ENCODE peak calls at places on chromosome 22, in nine cellular contexts. D, A, Q, E, K, O, U, J and H are unnamed samples.

GRCh38 chr22:24325105-24325757 is 54.6 kb downstream of the SPECC1L start:
- DNase-seq in O (no peak), A (no peak), E (peak; percentile 59), D (no peak), U (no peak), K (no peak), J (peak; percentile 88), Q (peak; percentile 78), H (no peak)

GRCh38 chr22:38862375-38863329 is 9.4 kb downstream of the CBX6 start:
- DNase-seq in O (peak; percentile 3), U (no peak), J (peak; percentile 50), A (no peak), D (peak; percentile 73), Q (no peak), K (no peak), E (no peak), H (no peak)

GRCh38 chr22:38712496-38713207 is 6.9 kb downstream of the GTPBP1 start:
- DNase-seq in J (no peak), U (no peak), O (no peak), E (no peak), D (peak; percentile 12), K (no peak), Q (no peak), A (no peak), H (no peak)

GRCh38 chr22:42805998-42806481 is 51.0 kb downstream of the ARFGAP3 start:
- DNase-seq in J (no peak), A (no peak), K (peak; percentile 47), D (no peak), U (no peak), O (no peak), Q (no peak), E (no peak), H (no peak)

GRCh38 chr22:46982635-46983034 is 220.2 kb downstream of the TBC1D22A start:
- DNase-seq in O (no peak), U (no peak), A (no peak), K (no peak), J (no peak), E (no peak), D (no peak), Q (no peak), H (no peak)

GRCh38 chr22:30948930-30949342 is 19.6 kb downstream of the MORC2 start:
- DNase-seq in K (no peak), A (no peak), O (no peak), E (no peak), U (no peak), D (no peak), J (no peak), Q (peak; percentile 21), H (no peak)

GRCh38 chr22:42342426-42343135 is 72.1 kb upstream of the TCF20 start:
- DNase-seq in E (no peak), O (no peak), D (no peak), A (no peak), Q (no peak), K (no peak), J (no peak), U (no peak), H (no peak)

GRCh38 chr22:36027579-36027959 is 1.1 kb downstream of the RBFOX2 start:
- DNase-seq in Q (peak; percentile 43), E (no peak), K (no peak), U (no peak), J (no peak), D (no peak), A (no peak), O (no peak), H (no peak)

GRCh38 chr22:28002181-28002700 is 83.2 kb upstream of the PITPNB start:
- DNase-seq in A (no peak), O (no peak), D (no peak), K (no peak), J (no peak), Q (no peak), E (no peak), U (no peak), H (no peak)

GRCh38 chr22:17792289-17792688 is 18.0 kb upstream of the BID start:
- DNase-seq in D (no peak), O (no peak), U (no peak), Q (no peak), K (peak; percentile 70), E (no peak), J (no peak), A (no peak), H (no peak)

GRCh38 chr22:26066534-26066933 is 102.7 kb upstream of the SEZ6L start:
- DNase-seq in J (no peak), O (no peak), A (no peak), D (no peak), E (no peak), K (peak; percentile 49), U (no peak), Q (peak; percentile 59), H (no peak)

GRCh38 chr22:42560781-42561180 is 7.0 kb downstream of the SERHL2 start:
- DNase-seq in A (no peak), E (no peak), U (no peak), O (no peak), K (no peak), Q (peak; percentile 42), J (no peak), D (no peak), H (no peak)

GRCh38 chr22:24514241-24515024 is 19.3 kb downstream of the UPB1 start:
- DNase-seq in J (no peak), U (no peak), D (peak; percentile 1), K (no peak), O (no peak), Q (no peak), E (no peak), A (no peak), H (no peak)

GRCh38 chr22:29431986-29432385 is 6.4 kb upstream of the RFPL1 start:
- DNase-seq in O (no peak), D (no peak), U (no peak), Q (no peak), A (no peak), E (no peak), J (no peak), K (no peak), H (no peak)

GRCh38 chr22:22880645-22881044 is 7.0 kb upstream of the IGLL5 start:
- DNase-seq in J (no peak), U (no peak), A (no peak), O (no peak), K (no peak), D (no peak), E (no peak), Q (no peak), H (no peak)

GRCh38 chr22:22878211-22878570 is 9.4 kb upstream of the IGLL5 start:
- DNase-seq in K (no peak), J (no peak), Q (no peak), A (no peak), U (no peak), D (no peak), O (no peak), E (no peak), H (no peak)

GRCh38 chr22:22877523-22878210 is 9.9 kb upstream of the IGLL5 start:
- DNase-seq in O (no peak), A (peak; percentile 78), K (peak; percentile 89), D (no peak), U (no peak), Q (peak; percentile 76), J (peak; percentile 63), E (peak; percentile 1), H (no peak)

GRCh38 chr22:22879675-22880029 is 8.0 kb upstream of the IGLL5 start:
- DNase-seq in A (no peak), D (no peak), O (no peak), U (no peak), K (no peak), Q (no peak), J (no peak), E (no peak), H (no peak)

GRCh38 chr22:22878801-22879674 is 8.6 kb upstream of the IGLL5 start:
- DNase-seq in A (no peak), J (no peak), U (no peak), D (no peak), Q (no peak), E (no peak), O (no peak), K (no peak), H (no peak)
- H3K27me3 ChIP-seq in A (no peaks in the 10 kb centered on the region), J (no peaks in the 10 kb centered on the region), U (no peaks in the 10 kb centered on the region), D (peaks cover 11% of the 10 kb centered on the region), Q (peaks cover 5% of the 10 kb centered on the region), E (peaks cover 2% of the 10 kb centered on the region), O (peaks cover 7% of the 10 kb centered on the region), K (peaks cover 7% of the 10 kb centered on the region), H (no peaks in the 10 kb centered on the region)

GRCh38 chr22:44550666-44551491 is 52.8 kb upstream of the RTL6 start:
- DNase-seq in Q (no peak), J (peak; percentile 96), U (no peak), D (peak; percentile 67), O (peak; percentile 69), K (no peak), A (no peak), E (no peak), H (peak; percentile 51)
- H3K27me3 ChIP-seq in Q (no peaks in the 10 kb centered on the region), J (no peaks in the 10 kb centered on the region), U (no peaks in the 10 kb centered on the region), D (peaks cover 31% of the 10 kb centered on the region), O (peaks cover 19% of the 10 kb centered on the region), K (no peaks in the 10 kb centered on the region), A (peaks cover under 1% of the 10 kb centered on the region), E (peaks cover 7% of the 10 kb centered on the region), H (no peaks in the 10 kb centered on the region)

DNA sequence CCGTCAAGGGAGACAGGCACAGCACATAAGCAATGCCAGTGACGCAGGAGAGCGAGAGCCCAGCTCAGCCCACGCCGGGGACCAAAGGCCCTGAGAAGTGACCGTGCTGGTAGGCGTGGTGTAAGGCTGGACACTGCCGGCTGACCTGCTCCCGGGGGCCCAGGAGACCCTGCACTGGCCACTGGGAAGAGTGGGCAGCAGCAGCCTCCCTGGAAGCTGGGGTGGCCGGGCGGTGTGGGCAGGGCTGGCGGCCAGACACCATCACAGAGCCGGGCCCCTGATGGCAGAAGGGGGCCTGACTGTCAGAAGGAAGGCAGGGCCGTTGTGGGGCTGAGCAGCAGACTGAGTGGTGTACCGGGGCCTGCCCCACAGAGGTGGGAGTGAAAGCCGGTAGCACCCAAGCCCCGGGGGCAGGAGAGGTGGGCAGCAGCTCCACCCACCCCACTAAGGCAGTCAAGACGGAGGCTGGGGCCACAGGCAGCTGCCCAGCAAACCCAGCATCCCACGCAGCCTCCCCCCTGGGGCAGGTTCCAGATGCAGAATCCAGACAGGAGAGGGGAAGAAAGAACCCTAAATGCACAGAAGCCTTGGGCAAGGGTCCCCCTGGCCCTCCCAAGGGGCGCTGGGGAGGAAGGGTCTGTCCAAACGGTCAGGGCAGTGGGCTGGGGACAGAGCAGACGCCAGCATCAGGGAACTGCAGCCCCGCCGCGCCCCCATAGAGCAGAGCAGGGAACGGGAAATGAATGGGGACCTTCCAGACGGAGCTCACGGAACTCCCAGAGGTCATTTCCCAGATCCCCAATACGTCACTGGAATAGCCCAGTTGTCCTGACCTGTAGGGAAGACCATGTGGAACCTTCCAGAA is 205.2 kb downstream of the BRD1 start:
- DNase-seq in O (no peak), A (no peak), U (no peak), J (no peak), K (no peak), E (no peak), D (peak; percentile 33), Q (no peak), H (no peak)
- H3K27me3 ChIP-seq in O (no peaks in the 10 kb centered on the region), A (no peaks in the 10 kb centered on the region), U (no peaks in the 10 kb centered on the region), J (no peaks in the 10 kb centered on the region), K (no peaks in the 10 kb centered on the region), E (no peaks in the 10 kb centered on the region), D (peaks cover 15% of the 10 kb centered on the region), Q (no peaks in the 10 kb centered on the region), H (peaks cover 3% of the 10 kb centered on the region)

DNA sequence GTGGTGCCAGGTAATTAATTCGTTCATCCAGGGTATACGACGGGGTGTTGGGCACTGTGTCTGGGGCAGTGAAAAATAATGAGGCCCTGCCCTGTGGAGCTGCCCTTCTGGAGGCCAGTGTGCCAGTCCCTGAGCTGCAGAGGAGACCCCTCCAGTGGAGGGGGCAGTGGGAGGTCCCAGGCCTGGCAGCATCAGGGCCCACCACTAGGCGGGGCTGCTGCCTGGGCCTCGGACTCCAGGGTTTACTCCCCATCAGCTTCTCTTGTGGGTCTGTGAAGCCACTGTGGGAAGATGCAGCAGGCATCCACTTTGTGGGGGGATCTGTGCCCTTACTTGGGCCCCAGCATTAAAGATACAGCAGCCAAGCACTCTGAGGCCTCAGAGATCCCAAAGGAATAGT is 17.4 kb upstream of the TMPRSS6 start:
- DNase-seq in D (no peak), K (peak; percentile 59), A (no peak), Q (no peak), J (no peak), U (no peak), E (no peak), O (no peak), H (no peak)
- H3K27me3 ChIP-seq in D (peaks cover 34% of the 10 kb centered on the region), K (no peaks in the 10 kb centered on the region), A (no peaks in the 10 kb centered on the region), Q (no peaks in the 10 kb centered on the region), J (peaks cover 7% of the 10 kb centered on the region), U (no peaks in the 10 kb centered on the region), E (peaks cover 11% of the 10 kb centered on the region), O (peaks cover 11% of the 10 kb centered on the region), H (no peaks in the 10 kb centered on the region)